ENCODE peak calls at places on chromosomes 11 and 22, in four cellular contexts. One of them, this sample, is unnamed.

GRCh38 chr22:49657275-49657973 is 170.2 kb downstream of the BRD1 start:
- DNase-seq in NT2/D1: no peak
- DNase-seq in iPS DF 19.7: no peak
- DNase-seq in kidney tubule cell: no peak
- DNase-seq in this sample: no peak

GRCh38 chr11:126426820-126427749 is 71.6 kb downstream of the ST3GAL4 start:
- DNase-seq in iPS DF 19.7: no peak
- DNase-seq in kidney tubule cell: peak
- DNase-seq in NT2/D1: no peak
- DNase-seq in this sample: no peak

GRCh38 chr11:58902881-58903280 is 36.4 kb upstream of the GLYATL1 start:
- DNase-seq in iPS DF 19.7: no peak
- DNase-seq in NT2/D1: no peak
- DNase-seq in kidney tubule cell: no peak
- DNase-seq in this sample: no peak

GRCh38 chr22:25364281-25364680 is 144.8 kb downstream of the CRYBB2 start:
- DNase-seq in iPS DF 19.7: no peak
- DNase-seq in NT2/D1: no peak
- DNase-seq in kidney tubule cell: no peak
- DNase-seq in this sample: no peak

GRCh38 chr11:3641701-3642070 is at the start of gene ART5:
- DNase-seq in NT2/D1: no peak
- DNase-seq in kidney tubule cell: no peak
- DNase-seq in iPS DF 19.7: no peak
- DNase-seq in this sample: no peak

GRCh38 chr22:49724030-49724892 is 103.4 kb downstream of the BRD1 start:
- DNase-seq in kidney tubule cell: peak
- DNase-seq in iPS DF 19.7: no peak
- DNase-seq in NT2/D1: no peak
- DNase-seq in this sample: no peak

GRCh38 chr11:57601297-57601696 is 3.8 kb downstream of the SERPING1 start:
- DNase-seq in iPS DF 19.7: no peak
- DNase-seq in NT2/D1: peak
- DNase-seq in kidney tubule cell: no peak
- DNase-seq in this sample: no peak

GRCh38 chr22:50702821-50703725 is 30.4 kb downstream of the SHANK3 start:
- DNase-seq in NT2/D1: no peak
- DNase-seq in kidney tubule cell: no peak
- DNase-seq in iPS DF 19.7: no peak
- DNase-seq in this sample: no peak

GRCh38 chr11:67027943-67028542 is 5.1 kb downstream of the SYT12 start:
- DNase-seq in iPS DF 19.7: no peak
- DNase-seq in kidney tubule cell: no peak
- DNase-seq in NT2/D1: no peak
- DNase-seq in this sample: no peak

GRCh38 chr11:450809-451451 is 851 bp downstream of the PTDSS2 start:
- DNase-seq in NT2/D1: peak
- DNase-seq in kidney tubule cell: peak
- DNase-seq in iPS DF 19.7: no peak
- DNase-seq in this sample: peak

GRCh38 chr22:43859176-43859575 is 3.1 kb downstream of the SULT4A1 start:
- DNase-seq in iPS DF 19.7: no peak
- DNase-seq in kidney tubule cell: no peak
- DNase-seq in NT2/D1: no peak
- DNase-seq in this sample: no peak

GRCh38 chr11:126339866-126340434 is 15.5 kb upstream of the ST3GAL4 start:
- DNase-seq in NT2/D1: no peak
- DNase-seq in iPS DF 19.7: no peak
- DNase-seq in kidney tubule cell: peak
- DNase-seq in this sample: peak

GRCh38 chr22:42856179-42856864 is 751 bp downstream of the ARFGAP3 start:
- DNase-seq in NT2/D1: no peak
- DNase-seq in iPS DF 19.7: no peak
- DNase-seq in kidney tubule cell: peak
- DNase-seq in this sample: no peak

GRCh38 chr11:120168108-120168959 is 30.4 kb upstream of the TRIM29 start:
- DNase-seq in iPS DF 19.7: no peak
- DNase-seq in kidney tubule cell: no peak
- DNase-seq in NT2/D1: no peak
- DNase-seq in this sample: no peak

GRCh38 chr11:16036218-16036617 is 320.1 kb downstream of the SOX6 start:
- DNase-seq in kidney tubule cell: no peak
- DNase-seq in NT2/D1: no peak
- DNase-seq in iPS DF 19.7: no peak
- DNase-seq in this sample: no peak

GRCh38 chr11:112524808-112525207 is 264.1 kb upstream of the PLET1 start:
- DNase-seq in kidney tubule cell: no peak
- DNase-seq in iPS DF 19.7: no peak
- DNase-seq in NT2/D1: no peak
- DNase-seq in this sample: no peak

GRCh38 chr11:113160652-113161051 is 153.7 kb upstream of the TTC12 start:
- DNase-seq in iPS DF 19.7: no peak
- DNase-seq in kidney tubule cell: no peak
- DNase-seq in NT2/D1: no peak
- DNase-seq in this sample: no peak

GRCh38 chr22:19909350-19910179 is 32.0 kb upstream of the COMT start:
- DNase-seq in NT2/D1: peak
- DNase-seq in iPS DF 19.7: peak
- DNase-seq in kidney tubule cell: peak
- DNase-seq in this sample: peak

GRCh38 chr22:17946691-17947367 is 77.5 kb downstream of the MICAL3 start:
- DNase-seq in iPS DF 19.7: no peak
- DNase-seq in kidney tubule cell: no peak
- DNase-seq in NT2/D1: no peak
- DNase-seq in this sample: no peak

GRCh38 chr11:70736937-70737640 is 338.8 kb downstream of the CTTN start:
- DNase-seq in iPS DF 19.7: no peak
- DNase-seq in NT2/D1: no peak
- DNase-seq in kidney tubule cell: no peak
- DNase-seq in this sample: no peak

GRCh38 chr11:114796954-114797721 is 118.8 kb downstream of the NXPE2 start:
- DNase-seq in NT2/D1: no peak
- DNase-seq in kidney tubule cell: peak
- DNase-seq in iPS DF 19.7: no peak
- DNase-seq in this sample: no peak

GRCh38 chr22:44427506-44428470 is 70.2 kb downstream of the RTL6 start:
- DNase-seq in kidney tubule cell: no peak
- DNase-seq in iPS DF 19.7: no peak
- DNase-seq in NT2/D1: no peak
- DNase-seq in this sample: no peak

GRCh38 chr11:72821920-72822799 is 7.9 kb downstream of the ATG16L2 start:
- DNase-seq in iPS DF 19.7: no peak
- DNase-seq in kidney tubule cell: peak
- DNase-seq in NT2/D1: peak
- DNase-seq in this sample: peak

GRCh38 chr11:68370211-68371111 is 58.1 kb downstream of the LRP5 start:
- DNase-seq in NT2/D1: no peak
- DNase-seq in iPS DF 19.7: no peak
- DNase-seq in kidney tubule cell: no peak
- DNase-seq in this sample: peak

GRCh38 chr11:19697721-19698121 is 14.9 kb upstream of the NAV2 start:
- DNase-seq in NT2/D1: no peak
- DNase-seq in kidney tubule cell: no peak
- DNase-seq in iPS DF 19.7: no peak
- DNase-seq in this sample: no peak

This sample was measured in foreskin fibroblast.